ENCODE peak calls at places on chromosomes 1 and 21, in four cellular contexts. I is uterus, F is prostate gland, V is fibroblast of pulmonary artery. C is an unnamed sample.

GRCh38 chr1:22886211-22886610 is 86.5 kb downstream of the LACTBL1 start:
- DNase-seq in I (no peak), F (no peak), V (no peak), C (no peak)

GRCh38 chr1:92851729-92852128 is 19.9 kb downstream of the RPL5 start:
- DNase-seq in I (no peak), F (no peak), V (peak), C (no peak)

GRCh38 chr1:32470991-32471694 is 6.3 kb downstream of the ZBTB8B start:
- DNase-seq in I (no peak), F (no peak), V (no peak), C (no peak)

GRCh38 chr1:15949453-15950245 is 26.3 kb downstream of the ZBTB17 start:
- DNase-seq in I (peak), F (peak), V (peak), C (peak)

GRCh38 chr1:109687641-109688499 is at the start of gene GSTM1:
- DNase-seq in I (no peak), F (no peak), V (peak), C (peak)

GRCh38 chr1:244603498-244603897 is 49.4 kb upstream of the DESI2 start:
- DNase-seq in I (no peak), F (no peak), V (peak), C (no peak)

GRCh38 chr1:239718997-239719628 is 332.7 kb downstream of the CHRM3 start:
- DNase-seq in I (no peak), F (no peak), V (no peak), C (no peak)

GRCh38 chr1:157580179-157580827 is 17.6 kb downstream of the FCRL4 start:
- DNase-seq in I (no peak), F (no peak), V (peak), C (no peak)

GRCh38 chr1:203520315-203520714 is 26.4 kb downstream of the OPTC start:
- DNase-seq in I (no peak), F (no peak), V (peak), C (no peak)

GRCh38 chr21:26840912-26841311 is 4.3 kb downstream of the ADAMTS1 start:
- DNase-seq in I (peak), F (no peak), V (peak), C (peak)

GRCh38 chr21:29082416-29082815 is 9.0 kb upstream of the CCT8 start:
- DNase-seq in I (no peak), F (no peak), V (no peak), C (no peak)

GRCh38 chr1:44947060-44947773 is 39.2 kb downstream of the EIF2B3 start:
- DNase-seq in I (peak), F (no peak), V (peak), C (no peak)

GRCh38 chr1:240092301-240093119 is 827 bp downstream of the FMN2 start:
- DNase-seq in I (peak), F (no peak), V (peak), C (no peak)

GRCh38 chr21:17071093-17071492 is 441.8 kb upstream of the CXADR start:
- DNase-seq in I (no peak), F (no peak), V (no peak), C (no peak)

GRCh38 chr1:20290624-20291597 is at the start of gene VWA5B1:
- DNase-seq in I (no peak), F (no peak), V (peak), C (no peak)

GRCh38 chr1:41341756-41342562 is 19.3 kb upstream of the FOXO6 start:
- DNase-seq in I (no peak), F (no peak), V (no peak), C (no peak)

GRCh38 chr1:22447581-22448215 is 4.0 kb upstream of the ZBTB40 start:
- DNase-seq in I (no peak), F (no peak), V (peak), C (no peak)

GRCh38 chr1:53580739-53581475 is 121.7 kb downstream of the DMRTB1 start:
- DNase-seq in I (no peak), F (no peak), V (no peak), C (no peak)

GRCh38 chr1:222996307-222996983 is 146.6 kb downstream of the TLR5 start:
- DNase-seq in I (no peak), F (no peak), V (peak), C (no peak)

GRCh38 chr1:118154220-118154619 is 30.8 kb downstream of the SPAG17 start:
- DNase-seq in I (no peak), F (no peak), V (peak), C (no peak)

GRCh38 chr1:246907472-246907871 is 24.3 kb downstream of the AHCTF1 start:
- DNase-seq in I (no peak), F (peak), V (peak), C (no peak)

GRCh38 chr1:183580281-183580682 is 10.0 kb downstream of the NCF2 start:
- DNase-seq in I (no peak), F (no peak), V (peak), C (no peak)

GRCh38 chr1:177975588-177976495 is 6.0 kb upstream of the SEC16B start:
- DNase-seq in I (no peak), F (no peak), V (peak), C (no peak)

GRCh38 chr1:22365331-22366295 is 86.0 kb upstream of the ZBTB40 start:
- DNase-seq in I (no peak), F (no peak), V (no peak), C (no peak)

GRCh38 chr1:111882986-111883560 is 106.4 kb downstream of the KCND3 start:
- DNase-seq in I (no peak), F (no peak), V (no peak), C (no peak)

GRCh38 chr1:150267896-150268295 is 920 bp downstream of the APH1A start:
- DNase-seq in I (no peak), F (no peak), V (no peak), C (no peak)

GRCh38 chr1:220748091-220748934 is at the start of gene MTARC2:
- DNase-seq in I (peak), F (peak), V (peak), C (peak)

GRCh38 chr1:211339631-211340041 is 13.0 kb downstream of the TRAF5 start:
- DNase-seq in I (no peak), F (no peak), V (no peak), C (no peak)

GRCh38 chr1:183226963-183227362 is 40.9 kb downstream of the LAMC2 start:
- DNase-seq in I (no peak), F (no peak), V (no peak), C (peak)

GRCh38 chr1:64173300-64173940 is 30.0 kb upstream of the UBE2U start:
- DNase-seq in I (no peak), F (no peak), V (no peak), C (no peak)

GRCh38 chr1:56806804-56807203 is 12.4 kb downstream of the FYB2 start:
- DNase-seq in I (no peak), F (no peak), V (no peak), C (no peak)

GRCh38 chr1:178458203-178458602 is 38.6 kb downstream of the CLEC20A start:
- DNase-seq in I (no peak), F (no peak), V (no peak), C (no peak)

GRCh38 chr21:44930543-44930981 is 9.3 kb upstream of the SLX9 start:
- DNase-seq in I (no peak), F (no peak), V (no peak), C (no peak)

GRCh38 chr1:8746554-8746953 is 70.9 kb downstream of the RERE start:
- DNase-seq in I (no peak), F (no peak), V (no peak), C (no peak)

GRCh38 chr1:8747879-8748825 is 69.3 kb downstream of the RERE start:
- DNase-seq in I (no peak), F (no peak), V (no peak), C (no peak)

GRCh38 chr1:8740034-8740449 is 77.4 kb downstream of the RERE start:
- DNase-seq in I (no peak), F (no peak), V (peak), C (no peak)

GRCh38 chr1:8742022-8742924 is 75.2 kb downstream of the RERE start:
- DNase-seq in I (no peak), F (no peak), V (no peak), C (no peak)

GRCh38 chr1:8745749-8746390 is 71.6 kb downstream of the RERE start:
- DNase-seq in I (no peak), F (no peak), V (no peak), C (no peak)
- TF ChIP-seq CTCF in I (no peak), F (no peak), V (no peak), C (no peak)

GRCh38 chr1:232328496-232329102 is 301.3 kb downstream of the SIPA1L2 start:
- DNase-seq in I (no peak), F (no peak), V (no peak), C (no peak)
- TF ChIP-seq CTCF in I (no peak), F (no peak), V (no peak), C (no peak)

GRCh38 chr1:170067253-170067819 is 7.2 kb downstream of the KIFAP3 start:
- DNase-seq in I (no peak), F (no peak), V (peak), C (no peak)
- TF ChIP-seq CTCF in I (no peak), F (no peak), V (no peak), C (peak)

GRCh38 chr1:36160949-36161485 is 5.1 kb downstream of the MAP7D1 start:
- DNase-seq in I (peak), F (no peak), V (peak), C (peak)
- TF ChIP-seq CTCF in I (peak), F (peak), V (peak), C (no peak)

GRCh38 chr1:207872655-207873054 is 38.3 kb downstream of the CD34 start:
- DNase-seq in I (no peak), F (no peak), V (no peak), C (no peak)

GRCh38 chr1:207878939-207879338 is 32.0 kb downstream of the CD34 start:
- DNase-seq in I (no peak), F (no peak), V (no peak), C (peak)

GRCh38 chr1:207873055-207873890 is 37.7 kb downstream of the CD34 start:
- DNase-seq in I (no peak), F (no peak), V (no peak), C (peak)

GRCh38 chr1:207875532-207875931 is 35.4 kb downstream of the CD34 start:
- DNase-seq in I (no peak), F (no peak), V (no peak), C (no peak)

DNA sequence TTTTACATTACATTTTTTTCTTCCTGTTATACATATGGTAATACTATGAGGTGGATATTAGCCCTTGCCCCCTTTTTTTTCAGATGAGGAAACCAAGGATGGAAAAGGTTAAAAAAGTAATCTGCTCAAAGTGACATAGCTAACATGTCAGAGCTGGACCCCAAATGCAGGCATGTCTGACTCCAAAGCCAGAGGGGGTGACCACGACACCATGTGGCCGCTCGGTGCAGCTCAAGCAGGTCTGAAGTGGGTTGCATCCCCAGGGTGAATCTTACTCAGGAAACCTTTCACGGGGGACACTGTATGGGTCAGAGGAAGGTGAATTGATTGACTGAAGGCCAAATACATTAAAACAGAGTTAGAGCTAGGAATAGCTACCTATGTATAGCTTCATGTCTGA is 34.8 kb downstream of the CD34 start:
- DNase-seq in I (no peak), F (no peak), V (no peak), C (no peak)
- TF ChIP-seq CTCF in I (no peak), F (no peak), V (peak), C (no peak)

GRCh38 chr1:3852711-3853498 is 4.1 kb downstream of the CEP104 start:
- DNase-seq in I (no peak), F (no peak), V (no peak), C (no peak)

GRCh38 chr1:3852091-3852490 is 4.9 kb downstream of the CEP104 start:
- DNase-seq in I (no peak), F (no peak), V (no peak), C (no peak)

GRCh38 chr1:3858231-3858981 is 1.1 kb downstream of the DFFB start:
- DNase-seq in I (peak), F (no peak), V (peak), C (no peak)

GRCh38 chr1:3857791-3858129 is 484 bp downstream of the DFFB start:
- DNase-seq in I (no peak), F (no peak), V (no peak), C (no peak)

GRCh38 chr1:3856923-3857790 is at the start of the genes CEP104 and DFFB:
- DNase-seq in I (peak), F (peak), V (peak), C (peak)
- TF ChIP-seq CTCF in I (no peak), F (peak), V (no peak), C (no peak)

DNA sequence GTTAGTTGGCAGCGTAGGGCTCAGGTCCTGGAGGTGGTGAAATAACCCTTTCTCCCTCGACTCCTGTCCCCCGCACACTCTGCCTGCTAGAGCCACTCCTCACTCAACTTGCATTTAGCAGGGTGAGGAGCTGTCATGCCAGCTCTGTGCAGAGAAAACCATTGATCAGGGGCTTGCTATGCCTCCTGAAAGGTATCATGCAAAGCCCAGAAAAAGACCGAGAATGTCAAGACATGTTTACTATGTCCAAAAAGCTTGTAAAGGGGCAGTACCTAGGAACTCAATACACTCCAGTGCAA is 18.0 kb downstream of the ALDH4A1 start:
- DNase-seq in I (no peak), F (no peak), V (no peak), C (no peak)
- TF ChIP-seq CTCF in I (no peak), F (no peak), V (no peak), C (peak)

GRCh38 chr1:171983584-171983983 is 142.3 kb downstream of the DNM3 start:
- DNase-seq in I (no peak), F (no peak), V (peak), C (no peak)
- TF ChIP-seq CTCF in I (no peak), F (no peak), V (peak), C (no peak)

GRCh38 chr1:226870323-226871046 is at the start of gene PSEN2:
- DNase-seq in I (peak), F (peak), V (peak), C (peak)
- TF ChIP-seq CTCF in I (peak), F (no peak), V (no peak), C (peak)